ENCODE peak calls at places on chromosomes 13 and 19, in five cellular contexts. O, A, X, L and B are unnamed samples.

GRCh38 chr19:48608798-48609263 is 2.3 kb downstream of the SPACA4 start:
- DNase-seq in O (no peak), A (no peak), X (no peak), L (no peak), B (no peak)

GRCh38 chr13:28355822-28356371 is 139.0 kb downstream of the FLT1 start:
- DNase-seq in O (no peak), A (no peak), X (no peak), L (no peak), B (no peak)

GRCh38 chr19:55341191-55342043 is 1.7 kb downstream of the KMT5C start:
- DNase-seq in O (peak; percentile 88), A (no peak), X (peak; percentile 83), L (peak; percentile 60), B (no peak)

GRCh38 chr13:60396008-60396782 is 825 bp upstream of the TDRD3 start:
- DNase-seq in O (peak; percentile 94), A (peak; percentile 93), X (peak; percentile 95), L (peak; percentile 92), B (peak; percentile 70)

GRCh38 chr19:4583961-4584669 is 24.6 kb upstream of the SEMA6B start:
- DNase-seq in O (no peak), A (no peak), X (no peak), L (no peak), B (no peak)

GRCh38 chr13:26469602-26470001 is 87.9 kb upstream of the WASF3 start:
- DNase-seq in O (no peak), A (no peak), X (no peak), L (no peak), B (no peak)

GRCh38 chr19:39199025-39199424 is 2.3 kb downstream of the NCCRP1 start:
- DNase-seq in O (no peak), A (no peak), X (peak; percentile 38), L (no peak), B (no peak)

GRCh38 chr19:12034610-12035009 is 869 bp downstream of the ZNF433 start:
- DNase-seq in O (no peak), A (no peak), X (no peak), L (no peak), B (no peak)

GRCh38 chr13:21674271-21675009 is 3.6 kb downstream of the FGF9 start:
- DNase-seq in O (no peak), A (no peak), X (peak; percentile 38), L (no peak), B (no peak)

GRCh38 chr19:42184401-42184861 is 33.0 kb downstream of the DEDD2 start:
- DNase-seq in O (peak; percentile 81), A (peak; percentile 82), X (peak; percentile 73), L (peak; percentile 69), B (peak; percentile 49)

GRCh38 chr13:39415003-39415402 is 188.0 kb downstream of the LHFPL6 start:
- DNase-seq in O (no peak), A (no peak), X (peak; percentile 45), L (no peak), B (peak; percentile 83)

GRCh38 chr13:55199132-55199531 is 1941.6 kb upstream of the PRR20A start:
- DNase-seq in O (no peak), A (no peak), X (no peak), L (no peak), B (no peak)

GRCh38 chr13:67120872-67121531 is 109.1 kb downstream of the PCDH9 start:
- DNase-seq in O (no peak), A (no peak), X (no peak), L (no peak), B (no peak)

GRCh38 chr13:87172166-87172825 is 498.9 kb upstream of the SLITRK5 start:
- DNase-seq in O (no peak), A (no peak), X (no peak), L (no peak), B (no peak)

GRCh38 chr13:25252770-25253169 is 34.5 kb downstream of the MTMR6 start:
- DNase-seq in O (no peak), A (no peak), X (no peak), L (no peak), B (no peak)

GRCh38 chr19:3029070-3029923 is at the start of gene TLE2:
- DNase-seq in O (no peak), A (no peak), X (no peak), L (no peak), B (no peak)

GRCh38 chr13:67001363-67001762 is 228.8 kb downstream of the PCDH9 start:
- DNase-seq in O (no peak), A (no peak), X (no peak), L (no peak), B (no peak)

GRCh38 chr13:112887557-112887991 is 81.4 kb upstream of the MCF2L start:
- DNase-seq in O (peak; percentile 35), A (no peak), X (peak; percentile 14), L (no peak), B (no peak)

GRCh38 chr19:58563823-58564222 is 5.4 kb upstream of the UBE2M start:
- DNase-seq in O (no peak), A (no peak), X (no peak), L (no peak), B (no peak)

GRCh38 chr19:16325671-16326400 is 1.2 kb downstream of the KLF2 start:
- DNase-seq in O (peak; percentile 74), A (peak; percentile 83), X (peak; percentile 54), L (peak; percentile 57), B (no peak)

GRCh38 chr13:110306340-110306959 is 507 bp downstream of the COL4A1 start:
- DNase-seq in O (no peak), A (peak; percentile 76), X (no peak), L (no peak), B (no peak)

GRCh38 chr13:61774903-61775302 is 359.3 kb upstream of the PCDH20 start:
- DNase-seq in O (no peak), A (no peak), X (no peak), L (no peak), B (no peak)

GRCh38 chr19:55579766-55580621 is 654 bp downstream of the ZNF579 start:
- DNase-seq in O (no peak), A (no peak), X (peak; percentile 52), L (no peak), B (no peak)

GRCh38 chr13:48647625-48648024 is 6.1 kb upstream of the CYSLTR2 start:
- DNase-seq in O (no peak), A (no peak), X (no peak), L (no peak), B (no peak)

GRCh38 chr13:48500652-48501197 is 32.2 kb downstream of the RCBTB2 start:
- DNase-seq in O (no peak), A (no peak), X (no peak), L (peak; percentile 47), B (peak; percentile 53)

GRCh38 chr19:40646564-40647254 is 43.7 kb downstream of the NUMBL start:
- DNase-seq in O (peak; percentile 9), A (no peak), X (no peak), L (no peak), B (no peak)

GRCh38 chr19:15427350-15427700 is 8.5 kb upstream of the AKAP8L start:
- DNase-seq in O (no peak), A (no peak), X (peak; percentile 24), L (no peak), B (no peak)

GRCh38 chr19:12984683-12985048 is 10.6 kb upstream of the NFIX start:
- DNase-seq in O (no peak), A (no peak), X (no peak), L (no peak), B (no peak)

GRCh38 chr13:70388935-70389334 is 280.7 kb upstream of the KLHL1 start:
- DNase-seq in O (no peak), A (no peak), X (no peak), L (no peak), B (no peak)

GRCh38 chr13:27979765-27980279 is 8.7 kb downstream of the URAD start:
- DNase-seq in O (no peak), A (no peak), X (no peak), L (no peak), B (no peak)

GRCh38 chr19:2207991-2208860 is 27.9 kb downstream of the PLEKHJ1 start:
- DNase-seq in O (no peak), A (no peak), X (peak; percentile 83), L (no peak), B (no peak)

GRCh38 chr13:114058051-114058867 is 74.2 kb downstream of the RASA3 start:
- DNase-seq in O (no peak), A (no peak), X (peak; percentile 25), L (no peak), B (no peak)

GRCh38 chr19:43638991-43639494 is 607 bp downstream of the CADM4 start:
- DNase-seq in O (no peak), A (no peak), X (no peak), L (no peak), B (no peak)

GRCh38 chr19:43636121-43636683 is 3.4 kb downstream of the CADM4 start:
- DNase-seq in O (no peak), A (no peak), X (no peak), L (no peak), B (no peak)

GRCh38 chr19:43640424-43640757 is 741 bp upstream of the CADM4 start:
- DNase-seq in O (no peak), A (no peak), X (no peak), L (no peak), B (no peak)

GRCh38 chr19:43639507-43640423 is at the start of gene CADM4:
- DNase-seq in O (peak; percentile 72), A (no peak), X (no peak), L (no peak), B (no peak)

DNA sequence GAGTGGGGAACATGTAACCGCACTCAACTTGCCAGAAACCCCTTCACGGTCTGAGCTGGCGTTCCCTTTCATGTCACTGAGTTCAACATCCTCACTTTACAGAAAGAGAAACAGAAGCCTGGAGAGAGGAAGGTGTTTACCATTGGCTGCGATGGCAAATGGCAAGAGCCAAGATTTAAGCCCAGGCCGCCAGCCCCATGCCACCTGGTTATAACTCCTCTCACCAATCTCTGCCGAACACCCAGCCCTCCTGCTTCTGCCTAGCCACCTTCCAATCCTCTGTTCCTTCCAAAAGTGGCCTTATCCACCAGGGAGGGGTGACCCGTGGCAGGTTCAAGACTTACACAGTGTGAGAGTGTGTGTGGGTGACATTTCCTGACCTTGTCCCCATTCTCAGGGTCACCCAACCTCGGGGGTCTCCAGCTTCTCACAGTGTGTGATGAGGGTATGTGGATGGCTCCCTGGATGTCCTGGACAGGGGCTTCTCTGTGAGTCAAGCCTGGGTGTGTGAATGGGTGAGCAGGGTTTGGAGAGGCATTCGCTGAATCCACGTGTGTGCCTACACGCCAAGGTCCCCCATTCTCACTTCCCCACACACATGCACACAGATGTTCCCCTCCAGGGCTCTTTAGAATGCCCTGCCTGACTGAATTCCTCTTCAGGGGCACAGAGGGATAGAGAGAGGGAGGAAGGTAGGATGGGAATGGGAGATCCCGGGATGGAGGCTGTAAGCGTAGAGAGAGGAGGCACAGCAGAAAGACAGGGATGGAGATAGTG is 1.2 kb downstream of the CADM4 start:
- DNase-seq in O (no peak), A (no peak), X (no peak), L (no peak), B (no peak)
- H3K4me3 ChIP-seq in O (no peak overlapping the region), A (peak overlapping the region; percentile 14), X (no peak overlapping the region), L (no peak overlapping the region), B (no peak overlapping the region)

GRCh38 chr13:85473144-85473543 is 326.1 kb downstream of the SLITRK6 start:
- DNase-seq in O (no peak), A (no peak), X (no peak), L (no peak), B (no peak)
- TF ChIP-seq CTCF in O (no peak), A (no peak), X (no peak), L (no peak), B (no peak)

GRCh38 chr13:45219123-45219891 is 18.5 kb upstream of the KCTD4 start:
- DNase-seq in O (no peak), A (no peak), X (no peak), L (no peak), B (no peak)
- H3K4me3 ChIP-seq in O (no peak overlapping the region), A (no peak overlapping the region), X (no peak overlapping the region), L (no peak overlapping the region), B (no peak overlapping the region)

GRCh38 chr13:46962286-46962941 is 65.6 kb upstream of the HTR2A start:
- DNase-seq in O (no peak), A (no peak), X (no peak), L (no peak), B (no peak)
- TF ChIP-seq CTCF in O (peak; percentile 14), A (no peak), X (no peak), L (no peak), B (peak; percentile 39)